ENCODE peak calls at places on chromosomes 13 and 19, in nine cellular contexts. One of them, this sample, is unnamed.

GRCh38 chr19:51158474-51159129 is 16.5 kb downstream of the SIGLEC7 start:
- DNase-seq in transverse colon: peak; percentile 56
- DNase-seq in GM23338: peak; percentile 93
- DNase-seq in prostate gland: peak; percentile 39
- DNase-seq in breast epithelium: peak; percentile 24
- DNase-seq in stomach: peak; percentile 55
- DNase-seq in SK-N-MC: no peak
- DNase-seq in suprapubic skin: no peak
- DNase-seq in SK-N-SH: peak; percentile 47
- DNase-seq in this sample: no peak

GRCh38 chr13:44409595-44409994 is 36.0 kb downstream of the SERP2 start:
- DNase-seq in suprapubic skin: no peak
- DNase-seq in SK-N-SH: no peak
- DNase-seq in transverse colon: no peak
- DNase-seq in breast epithelium: no peak
- DNase-seq in stomach: no peak
- DNase-seq in GM23338: no peak
- DNase-seq in SK-N-MC: peak; percentile 22
- DNase-seq in prostate gland: no peak
- DNase-seq in this sample: no peak

GRCh38 chr19:19633711-19634515 is 5.9 kb upstream of the LPAR2 start:
- DNase-seq in transverse colon: no peak
- DNase-seq in SK-N-SH: no peak
- DNase-seq in GM23338: no peak
- DNase-seq in stomach: no peak
- DNase-seq in suprapubic skin: no peak
- DNase-seq in SK-N-MC: no peak
- DNase-seq in prostate gland: no peak
- DNase-seq in breast epithelium: no peak
- DNase-seq in this sample: no peak

GRCh38 chr13:111913790-111914189 is 153.2 kb upstream of the SOX1 start:
- DNase-seq in suprapubic skin: peak; percentile 45
- DNase-seq in stomach: no peak
- DNase-seq in SK-N-SH: no peak
- DNase-seq in transverse colon: no peak
- DNase-seq in breast epithelium: no peak
- DNase-seq in prostate gland: no peak
- DNase-seq in SK-N-MC: no peak
- DNase-seq in GM23338: no peak
- DNase-seq in this sample: peak; percentile 34

GRCh38 chr19:44003461-44004134 is 841 bp downstream of the ZNF230 start:
- DNase-seq in prostate gland: no peak
- DNase-seq in SK-N-SH: no peak
- DNase-seq in suprapubic skin: no peak
- DNase-seq in stomach: no peak
- DNase-seq in SK-N-MC: no peak
- DNase-seq in transverse colon: peak; percentile 8
- DNase-seq in GM23338: peak; percentile 33
- DNase-seq in breast epithelium: no peak
- DNase-seq in this sample: no peak

GRCh38 chr13:109196896-109197295 is 567.5 kb downstream of the MYO16 start:
- DNase-seq in transverse colon: no peak
- DNase-seq in breast epithelium: no peak
- DNase-seq in SK-N-MC: no peak
- DNase-seq in SK-N-SH: no peak
- DNase-seq in stomach: no peak
- DNase-seq in prostate gland: no peak
- DNase-seq in GM23338: peak; percentile 73
- DNase-seq in suprapubic skin: no peak
- DNase-seq in this sample: no peak

GRCh38 chr13:71590654-71591148 is 276.3 kb downstream of the DACH1 start:
- DNase-seq in prostate gland: no peak
- DNase-seq in transverse colon: no peak
- DNase-seq in SK-N-SH: no peak
- DNase-seq in stomach: no peak
- DNase-seq in suprapubic skin: no peak
- DNase-seq in GM23338: peak; percentile 34
- DNase-seq in breast epithelium: no peak
- DNase-seq in SK-N-MC: no peak
- DNase-seq in this sample: no peak

GRCh38 chr13:41148421-41149283 is 16.1 kb upstream of the KBTBD6 start:
- DNase-seq in SK-N-SH: no peak
- DNase-seq in GM23338: no peak
- DNase-seq in suprapubic skin: no peak
- DNase-seq in prostate gland: no peak
- DNase-seq in transverse colon: no peak
- DNase-seq in breast epithelium: no peak
- DNase-seq in SK-N-MC: no peak
- DNase-seq in stomach: no peak
- DNase-seq in this sample: no peak

GRCh38 chr13:108932206-108932605 is 302.8 kb downstream of the MYO16 start:
- DNase-seq in prostate gland: no peak
- DNase-seq in suprapubic skin: no peak
- DNase-seq in breast epithelium: no peak
- DNase-seq in stomach: no peak
- DNase-seq in GM23338: no peak
- DNase-seq in SK-N-SH: no peak
- DNase-seq in transverse colon: no peak
- DNase-seq in SK-N-MC: no peak
- DNase-seq in this sample: no peak

GRCh38 chr13:21583496-21583895 is 20.5 kb downstream of the MICU2 start:
- DNase-seq in breast epithelium: no peak
- DNase-seq in SK-N-MC: no peak
- DNase-seq in SK-N-SH: no peak
- DNase-seq in stomach: no peak
- DNase-seq in GM23338: peak; percentile 78
- DNase-seq in transverse colon: no peak
- DNase-seq in suprapubic skin: no peak
- DNase-seq in prostate gland: no peak
- DNase-seq in this sample: no peak

GRCh38 chr13:28710161-28710560 is 8.6 kb downstream of the SLC46A3 start:
- DNase-seq in transverse colon: peak; percentile 80
- DNase-seq in stomach: no peak
- DNase-seq in prostate gland: no peak
- DNase-seq in SK-N-MC: no peak
- DNase-seq in GM23338: no peak
- DNase-seq in suprapubic skin: no peak
- DNase-seq in breast epithelium: no peak
- DNase-seq in SK-N-SH: no peak
- DNase-seq in this sample: no peak

GRCh38 chr19:11693505-11694499 is 44.9 kb downstream of the ZNF823 start:
- DNase-seq in breast epithelium: no peak
- DNase-seq in GM23338: peak; percentile 85
- DNase-seq in SK-N-SH: peak; percentile 64
- DNase-seq in suprapubic skin: no peak
- DNase-seq in prostate gland: no peak
- DNase-seq in stomach: no peak
- DNase-seq in transverse colon: no peak
- DNase-seq in SK-N-MC: peak; percentile 42
- DNase-seq in this sample: no peak

GRCh38 chr19:46413262-46414031 is at the start of gene CCDC8:
- DNase-seq in SK-N-MC: no peak
- DNase-seq in transverse colon: peak; percentile 57
- DNase-seq in GM23338: peak; percentile 98
- DNase-seq in stomach: no peak
- DNase-seq in prostate gland: peak; percentile 85
- DNase-seq in suprapubic skin: no peak
- DNase-seq in SK-N-SH: no peak
- DNase-seq in breast epithelium: peak; percentile 90
- DNase-seq in this sample: no peak

GRCh38 chr19:46410205-46411087 is 2.9 kb downstream of the CCDC8 start:
- DNase-seq in SK-N-MC: no peak
- DNase-seq in GM23338: no peak
- DNase-seq in breast epithelium: no peak
- DNase-seq in transverse colon: no peak
- DNase-seq in prostate gland: no peak
- DNase-seq in suprapubic skin: no peak
- DNase-seq in stomach: no peak
- DNase-seq in SK-N-SH: no peak
- DNase-seq in this sample: no peak

GRCh38 chr19:46412983-46413261 is 442 bp downstream of the CCDC8 start:
- DNase-seq in suprapubic skin: no peak
- DNase-seq in breast epithelium: no peak
- DNase-seq in SK-N-SH: no peak
- DNase-seq in GM23338: no peak
- DNase-seq in transverse colon: no peak
- DNase-seq in prostate gland: no peak
- DNase-seq in stomach: no peak
- DNase-seq in SK-N-MC: no peak
- DNase-seq in this sample: no peak

GRCh38 chr19:46411088-46412033 is 2.0 kb downstream of the CCDC8 start:
- DNase-seq in suprapubic skin: no peak
- DNase-seq in SK-N-MC: no peak
- DNase-seq in transverse colon: no peak
- DNase-seq in SK-N-SH: no peak
- DNase-seq in GM23338: no peak
- DNase-seq in prostate gland: no peak
- DNase-seq in breast epithelium: no peak
- DNase-seq in stomach: no peak
- DNase-seq in this sample: no peak

GRCh38 chr19:46412034-46412982 is 1.1 kb downstream of the CCDC8 start:
- DNase-seq in suprapubic skin: no peak
- DNase-seq in transverse colon: no peak
- DNase-seq in stomach: no peak
- DNase-seq in GM23338: no peak
- DNase-seq in prostate gland: no peak
- DNase-seq in breast epithelium: no peak
- DNase-seq in SK-N-MC: no peak
- DNase-seq in SK-N-SH: no peak
- DNase-seq in this sample: no peak
- H3K4me3 ChIP-seq in suprapubic skin: peak overlapping the region; percentile 47
- H3K4me3 ChIP-seq in transverse colon: peak overlapping the region; percentile 42
- H3K4me3 ChIP-seq in stomach: peak overlapping the region; percentile 41
- H3K4me3 ChIP-seq in GM23338: peak overlapping the region; percentile 94
- H3K4me3 ChIP-seq in prostate gland: peak overlapping the region; percentile 38
- H3K4me3 ChIP-seq in breast epithelium: peak overlapping the region; percentile 40
- H3K4me3 ChIP-seq in SK-N-MC: peak overlapping the region; percentile 94
- H3K4me3 ChIP-seq in SK-N-SH: no peak overlapping the region
- H3K4me3 ChIP-seq in this sample: peak overlapping the region; percentile 54

DNA sequence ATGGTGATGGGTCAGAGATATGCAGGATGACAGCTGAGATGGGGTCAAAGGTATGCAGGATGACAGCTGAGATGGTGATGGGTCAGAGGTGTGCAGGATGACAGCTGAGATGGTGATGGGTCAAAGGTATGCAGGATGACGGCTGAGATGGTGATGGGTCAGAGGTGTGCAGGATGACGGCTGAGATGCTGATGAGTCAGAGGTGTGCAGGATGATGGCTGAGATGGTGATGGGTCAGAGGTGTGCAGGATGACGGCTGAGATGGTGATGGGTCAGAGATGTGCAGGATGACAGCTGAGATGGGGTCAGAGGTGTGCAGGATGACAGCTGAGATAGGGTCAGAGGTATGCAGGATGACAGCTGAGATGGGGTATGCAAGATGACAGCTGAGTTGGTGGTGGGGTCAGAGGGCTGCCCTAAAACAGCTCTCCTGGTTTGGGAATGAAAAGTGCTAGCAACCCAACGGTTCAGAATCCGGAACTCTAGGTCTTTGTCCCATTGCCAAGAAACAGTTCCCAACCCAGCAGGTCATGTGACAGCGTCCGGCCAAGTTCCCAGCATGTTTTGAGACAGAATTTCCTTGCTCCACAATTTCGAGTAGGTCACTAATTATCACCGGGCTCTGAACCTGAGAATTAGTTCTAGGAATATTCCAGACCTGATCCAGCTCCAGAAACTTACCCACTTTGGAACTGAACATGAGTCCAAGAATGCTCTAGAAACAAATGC is 3.3 kb downstream of the SELENOW start:
- DNase-seq in SK-N-SH: no peak
- DNase-seq in SK-N-MC: no peak
- DNase-seq in stomach: peak; percentile 35
- DNase-seq in suprapubic skin: no peak
- DNase-seq in GM23338: no peak
- DNase-seq in breast epithelium: peak; percentile 45
- DNase-seq in prostate gland: peak; percentile 21
- DNase-seq in transverse colon: no peak
- DNase-seq in this sample: no peak
- TF ChIP-seq POLR2AphosphoS5 in SK-N-SH: no peak
- TF ChIP-seq POLR2AphosphoS5 in SK-N-MC: no peak
- TF ChIP-seq POLR2AphosphoS5 in stomach: peak; percentile 20
- TF ChIP-seq POLR2AphosphoS5 in suprapubic skin: no peak
- TF ChIP-seq POLR2AphosphoS5 in GM23338: peak; percentile 33
- TF ChIP-seq POLR2AphosphoS5 in breast epithelium: no peak
- TF ChIP-seq POLR2AphosphoS5 in prostate gland: peak; percentile 58
- TF ChIP-seq POLR2AphosphoS5 in transverse colon: no peak
- TF ChIP-seq POLR2AphosphoS5 in this sample: peak; percentile 71

GRCh38 chr19:38239816-38240215 is 15.8 kb upstream of the DPF1 start:
- DNase-seq in GM23338: no peak
- DNase-seq in transverse colon: no peak
- DNase-seq in stomach: no peak
- DNase-seq in suprapubic skin: no peak
- DNase-seq in prostate gland: no peak
- DNase-seq in SK-N-MC: no peak
- DNase-seq in breast epithelium: no peak
- DNase-seq in SK-N-SH: no peak
- DNase-seq in this sample: no peak

GRCh38 chr19:38247126-38247525 is 9.0 kb downstream of the PPP1R14A start:
- DNase-seq in prostate gland: no peak
- DNase-seq in breast epithelium: no peak
- DNase-seq in GM23338: no peak
- DNase-seq in stomach: no peak
- DNase-seq in transverse colon: no peak
- DNase-seq in SK-N-MC: no peak
- DNase-seq in suprapubic skin: no peak
- DNase-seq in SK-N-SH: no peak
- DNase-seq in this sample: no peak

GRCh38 chr19:38245826-38246498 is 10.2 kb downstream of the PPP1R14A start:
- DNase-seq in stomach: no peak
- DNase-seq in transverse colon: no peak
- DNase-seq in GM23338: no peak
- DNase-seq in suprapubic skin: no peak
- DNase-seq in breast epithelium: peak; percentile 41
- DNase-seq in prostate gland: no peak
- DNase-seq in SK-N-MC: no peak
- DNase-seq in SK-N-SH: no peak
- DNase-seq in this sample: no peak

GRCh38 chr19:38247734-38248268 is 8.4 kb downstream of the PPP1R14A start:
- DNase-seq in transverse colon: no peak
- DNase-seq in GM23338: no peak
- DNase-seq in prostate gland: no peak
- DNase-seq in suprapubic skin: no peak
- DNase-seq in SK-N-SH: no peak
- DNase-seq in breast epithelium: no peak
- DNase-seq in SK-N-MC: no peak
- DNase-seq in stomach: no peak
- DNase-seq in this sample: no peak

GRCh38 chr19:38243279-38243673 is 12.9 kb downstream of the PPP1R14A start:
- DNase-seq in suprapubic skin: no peak
- DNase-seq in breast epithelium: no peak
- DNase-seq in SK-N-MC: no peak
- DNase-seq in prostate gland: no peak
- DNase-seq in transverse colon: no peak
- DNase-seq in GM23338: no peak
- DNase-seq in SK-N-SH: no peak
- DNase-seq in stomach: no peak
- DNase-seq in this sample: no peak
- H3K27ac ChIP-seq in suprapubic skin: no peak overlapping the region
- H3K27ac ChIP-seq in breast epithelium: no peak overlapping the region
- H3K27ac ChIP-seq in SK-N-MC: no peak overlapping the region
- H3K27ac ChIP-seq in prostate gland: no peak overlapping the region
- H3K27ac ChIP-seq in transverse colon: peak overlapping the region; percentile 21
- H3K27ac ChIP-seq in GM23338: no peak overlapping the region
- H3K27ac ChIP-seq in SK-N-SH: no peak overlapping the region
- H3K27ac ChIP-seq in stomach: no peak overlapping the region
- H3K27ac ChIP-seq in this sample: no peak overlapping the region

GRCh38 chr13:43128504-43128929 is 105.1 kb downstream of the DNAJC15 start:
- DNase-seq in suprapubic skin: no peak
- DNase-seq in prostate gland: no peak
- DNase-seq in breast epithelium: no peak
- DNase-seq in GM23338: no peak
- DNase-seq in transverse colon: no peak
- DNase-seq in stomach: no peak
- DNase-seq in SK-N-MC: no peak
- DNase-seq in SK-N-SH: peak; percentile 27
- DNase-seq in this sample: no peak
- H3K4me3 ChIP-seq in suprapubic skin: no peak overlapping the region
- H3K4me3 ChIP-seq in prostate gland: no peak overlapping the region
- H3K4me3 ChIP-seq in breast epithelium: no peak overlapping the region
- H3K4me3 ChIP-seq in GM23338: no peak overlapping the region
- H3K4me3 ChIP-seq in transverse colon: peak overlapping the region; percentile 5
- H3K4me3 ChIP-seq in stomach: no peak overlapping the region
- H3K4me3 ChIP-seq in SK-N-MC: no peak overlapping the region
- H3K4me3 ChIP-seq in SK-N-SH: no peak overlapping the region
- H3K4me3 ChIP-seq in this sample: peak overlapping the region; percentile 40